ENCODE peak calls at places on chromosomes 13 and 19, in eight cellular contexts. D, C, T, L, V, Y, M and Z are unnamed samples.

GRCh38 chr13:44906230-44906629 is 83.0 kb downstream of the NUFIP1 start:
- DNase-seq in C (no peak), M (no peak), D (no peak), V (no peak), T (no peak), Y (no peak), L (no peak), Z (no peak)

GRCh38 chr19:1936916-1937610 is 3.9 kb upstream of the CSNK1G2 start:
- DNase-seq in L (no peak), Y (no peak), D (no peak), C (no peak), V (no peak), T (no peak), M (no peak), Z (no peak)

GRCh38 chr13:104641309-104641708 is 1575.1 kb upstream of the SLC10A2 start:
- DNase-seq in T (no peak), L (no peak), D (no peak), Y (peak; percentile 63), V (no peak), C (peak; percentile 2), M (no peak), Z (no peak)

GRCh38 chr13:75633285-75633684 is 2.8 kb upstream of the LMO7 start:
- DNase-seq in T (no peak), D (no peak), M (no peak), Y (no peak), C (peak; percentile 29), L (no peak), V (no peak), Z (no peak)

GRCh38 chr13:104014803-104015645 is 948.8 kb upstream of the SLC10A2 start:
- DNase-seq in L (no peak), T (no peak), Y (peak; percentile 68), D (no peak), C (peak; percentile 22), M (no peak), V (no peak), Z (no peak)

GRCh38 chr19:41843371-41843770 is 1.1 kb downstream of the LYPD4 start:
- DNase-seq in V (no peak), T (no peak), Y (no peak), C (no peak), D (no peak), M (no peak), L (no peak), Z (no peak)

GRCh38 chr19:39506944-39507714 is 7.8 kb upstream of the SELENOV start:
- DNase-seq in M (peak; percentile 82), T (peak; percentile 44), L (peak; percentile 76), C (peak; percentile 44), Y (peak; percentile 65), D (no peak), V (peak; percentile 43), Z (peak; percentile 82)

GRCh38 chr13:32384702-32385101 is 43.2 kb downstream of the N4BP2L1 start:
- DNase-seq in D (no peak), Y (no peak), M (no peak), L (no peak), C (no peak), V (no peak), T (no peak), Z (no peak)

GRCh38 chr13:32737111-32737571 is 150.9 kb downstream of the PDS5B start:
- DNase-seq in V (peak; percentile 10), D (no peak), Y (peak; percentile 38), L (no peak), T (no peak), M (no peak), C (no peak), Z (no peak)

GRCh38 chr19:13072206-13072898 is 30.3 kb downstream of the LYL1 start:
- DNase-seq in C (no peak), T (no peak), L (no peak), M (no peak), Y (no peak), V (no peak), D (no peak), Z (no peak)

GRCh38 chr13:48976677-48977625 is 1.2 kb downstream of the FNDC3A start:
- DNase-seq in Y (peak; percentile 22), C (peak; percentile 55), D (peak; percentile 93), L (no peak), T (no peak), V (no peak), M (no peak), Z (no peak)

GRCh38 chr13:49791753-49792549 is 531 bp downstream of the KPNA3 start:
- DNase-seq in Y (no peak), T (peak; percentile 53), L (peak; percentile 80), C (peak; percentile 22), V (peak; percentile 53), D (peak; percentile 63), M (peak; percentile 94), Z (peak; percentile 49)

GRCh38 chr13:109275848-109276247 is 510.5 kb downstream of the IRS2 start:
- DNase-seq in L (no peak), Y (peak; percentile 52), T (no peak), V (no peak), D (no peak), C (no peak), M (no peak), Z (peak; percentile 51)